ENCODE peak calls at places on chromosomes 4 and X, in seven cellular contexts. X, R, Q, K, V, H and Z are unnamed samples.

GRCh38 chrX:119604778-119605177 is 1.4 kb downstream of the NKRF start:
- DNase-seq in X (no peak), R (no peak), Q (no peak), K (no peak), V (no peak), H (no peak), Z (no peak)

GRCh38 chrX:71532078-71532752 is 689 bp upstream of the OGT start:
- DNase-seq in X (no peak), R (peak), Q (no peak), K (no peak), V (peak), H (no peak), Z (peak)

GRCh38 chrX:130024127-130024526 is 41.7 kb downstream of the BCORL1 start:
- DNase-seq in X (peak), R (peak), Q (peak), K (peak), V (peak), H (peak), Z (peak)

GRCh38 chrX:74422576-74423288 is 1.4 kb downstream of the SLC16A2 start:
- DNase-seq in X (peak), R (peak), Q (peak), K (peak), V (peak), H (peak), Z (no peak)

GRCh38 chr4:37815591-37815990 is 10.9 kb upstream of the PGM2 start:
- DNase-seq in X (no peak), R (no peak), Q (no peak), K (no peak), V (no peak), H (no peak), Z (no peak)

GRCh38 chr4:142406917-142407501 is 439.1 kb downstream of the INPP4B start:
- DNase-seq in X (no peak), R (no peak), Q (no peak), K (no peak), V (no peak), H (no peak), Z (no peak)

GRCh38 chr4:128286474-128287158 is 997 bp downstream of the PGRMC2 start:
- DNase-seq in X (no peak), R (peak), Q (peak), K (peak), V (peak), H (no peak), Z (no peak)

GRCh38 chr4:86965019-86965976 is 30.5 kb downstream of the AFF1 start:
- DNase-seq in X (no peak), R (no peak), Q (no peak), K (no peak), V (no peak), H (no peak), Z (no peak)

GRCh38 chrX:69371159-69371558 is 133.0 kb upstream of the NALF2 start:
- DNase-seq in X (no peak), R (no peak), Q (no peak), K (no peak), V (no peak), H (no peak), Z (no peak)

GRCh38 chr4:17058506-17058905 is 160.1 kb upstream of the LDB2 start:
- DNase-seq in X (no peak), R (peak), Q (no peak), K (no peak), V (no peak), H (no peak), Z (no peak)

GRCh38 chr4:2274320-2275043 is 12.6 kb upstream of the MXD4 start:
- DNase-seq in X (no peak), R (no peak), Q (no peak), K (no peak), V (no peak), H (no peak), Z (no peak)

GRCh38 chr4:6540879-6541278 is 34.1 kb upstream of the MAN2B2 start:
- DNase-seq in X (no peak), R (no peak), Q (peak), K (no peak), V (no peak), H (no peak), Z (no peak)

GRCh38 chr4:121484633-121485032 is 103.8 kb upstream of the QRFPR start:
- DNase-seq in X (peak), R (peak), Q (peak), K (peak), V (peak), H (no peak), Z (peak)

GRCh38 chrX:318739-319578 is at the start of gene GTPBP6:
- DNase-seq in X (peak), R (peak), Q (peak), K (peak), V (peak), H (peak), Z (peak)

GRCh38 chrX:65516756-65517155 is 17.8 kb downstream of the LAS1L start:
- DNase-seq in X (no peak), R (no peak), Q (no peak), K (no peak), V (no peak), H (no peak), Z (no peak)

GRCh38 chr4:139984459-139984858 is 169.5 kb downstream of the MAML3 start:
- DNase-seq in X (no peak), R (no peak), Q (no peak), K (no peak), V (no peak), H (no peak), Z (no peak)

GRCh38 chrX:21934414-21934813 is 6.1 kb upstream of the SMS start:
- DNase-seq in X (no peak), R (no peak), Q (peak), K (no peak), V (no peak), H (no peak), Z (peak)

GRCh38 chr4:159937595-159937994 is 834.7 kb downstream of the RAPGEF2 start:
- DNase-seq in X (no peak), R (no peak), Q (no peak), K (no peak), V (no peak), H (no peak), Z (no peak)

GRCh38 chr4:16270654-16271328 is 44.5 kb upstream of the TAPT1 start:
- DNase-seq in X (peak), R (no peak), Q (peak), K (no peak), V (no peak), H (peak), Z (no peak)

GRCh38 chr4:78057135-78057599 is at the start of gene FRAS1:
- DNase-seq in X (peak), R (no peak), Q (peak), K (peak), V (peak), H (peak), Z (no peak)

GRCh38 chrX:9110808-9111207 is 76.9 kb upstream of the FAM9B start:
- DNase-seq in X (no peak), R (no peak), Q (no peak), K (no peak), V (no peak), H (no peak), Z (no peak)

GRCh38 chr4:75141162-75141561 is 208.2 kb downstream of the PARM1 start:
- DNase-seq in X (no peak), R (no peak), Q (no peak), K (no peak), V (no peak), H (no peak), Z (no peak)

GRCh38 chr4:138689182-138689546 is 326.4 kb upstream of the NOCT start:
- DNase-seq in X (no peak), R (peak), Q (no peak), K (no peak), V (no peak), H (no peak), Z (no peak)
- H3K4ac ChIP-seq in X (no peak), R (peak), Q (no peak), K (no peak), V (no peak), H (no peak), Z (no peak)

GRCh38 chr4:153120235-153120634 is 84.0 kb upstream of the TRIM2 start:
- DNase-seq in X (no peak), R (no peak), Q (no peak), K (no peak), V (no peak), H (no peak), Z (no peak)
- H3K4ac ChIP-seq in X (no peak), R (no peak), Q (no peak), K (no peak), V (no peak), H (no peak), Z (no peak)

GRCh38 chr4:41458689-41459088 is 79.3 kb upstream of the LIMCH1 start:
- DNase-seq in X (no peak), R (no peak), Q (no peak), K (no peak), V (no peak), H (no peak), Z (no peak)
- H3K4ac ChIP-seq in X (no peak), R (no peak), Q (no peak), K (no peak), V (no peak), H (no peak), Z (no peak)

GRCh38 chr4:168928346-168928745 is 81.7 kb downstream of the CBR4 start:
- DNase-seq in X (no peak), R (no peak), Q (no peak), K (no peak), V (no peak), H (no peak), Z (no peak)

GRCh38 chr4:168931215-168931650 is 78.8 kb downstream of the CBR4 start:
- DNase-seq in X (no peak), R (no peak), Q (no peak), K (no peak), V (no peak), H (no peak), Z (no peak)

GRCh38 chr4:168932138-168932537 is 77.9 kb downstream of the CBR4 start:
- DNase-seq in X (no peak), R (no peak), Q (no peak), K (no peak), V (no peak), H (no peak), Z (no peak)

GRCh38 chr4:168928875-168929274 is 81.2 kb downstream of the CBR4 start:
- DNase-seq in X (no peak), R (no peak), Q (no peak), K (no peak), V (no peak), H (no peak), Z (no peak)

DNA sequence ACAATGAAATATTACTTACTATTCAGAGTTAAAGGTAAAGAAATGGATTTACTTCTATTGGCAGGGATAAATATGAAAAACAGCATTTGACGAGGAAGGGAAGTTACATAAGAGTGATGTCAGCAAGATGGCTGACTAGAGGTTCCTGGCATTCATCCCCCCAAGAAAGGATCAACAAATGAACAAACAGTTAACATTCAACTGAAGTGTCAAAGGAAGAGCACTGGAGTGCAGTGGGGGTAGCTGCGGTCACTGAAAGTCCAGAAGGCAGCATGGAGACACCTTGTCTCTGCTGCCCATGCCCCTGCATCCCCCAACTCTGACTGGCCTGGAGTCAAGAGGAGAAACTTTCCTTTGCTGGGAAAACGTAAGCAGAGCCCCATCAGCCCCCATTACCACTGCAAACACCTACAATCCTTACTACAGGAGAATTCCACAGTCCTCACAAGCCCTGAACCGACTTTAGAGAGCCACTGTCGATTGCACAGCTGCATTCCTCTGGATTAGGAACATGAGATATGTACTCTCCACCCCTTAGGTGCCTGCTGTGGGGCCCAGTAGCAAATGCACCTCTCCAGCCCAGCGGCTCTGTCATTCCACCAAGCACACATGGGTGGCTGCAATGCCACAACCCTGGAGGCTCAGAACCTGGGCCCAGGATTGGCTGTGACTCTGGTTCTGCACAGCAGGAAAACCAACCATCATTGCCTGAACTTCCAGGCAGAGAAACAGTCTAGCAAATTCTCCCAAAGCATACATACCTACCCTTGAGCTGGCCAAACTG is 79.5 kb downstream of the CBR4 start:
- DNase-seq in X (no peak), R (no peak), Q (no peak), K (no peak), V (no peak), H (no peak), Z (peak)
- H3K4ac ChIP-seq in X (no peak), R (no peak), Q (no peak), K (no peak), V (no peak), H (no peak), Z (no peak)

GRCh38 chr4:180675368-180675675 is 1567.9 kb upstream of the TENM3 start:
- DNase-seq in X (no peak), R (no peak), Q (no peak), K (no peak), V (no peak), H (no peak), Z (no peak)
- H3K4ac ChIP-seq in X (no peak), R (no peak), Q (no peak), K (no peak), V (no peak), H (no peak), Z (no peak)

DNA sequence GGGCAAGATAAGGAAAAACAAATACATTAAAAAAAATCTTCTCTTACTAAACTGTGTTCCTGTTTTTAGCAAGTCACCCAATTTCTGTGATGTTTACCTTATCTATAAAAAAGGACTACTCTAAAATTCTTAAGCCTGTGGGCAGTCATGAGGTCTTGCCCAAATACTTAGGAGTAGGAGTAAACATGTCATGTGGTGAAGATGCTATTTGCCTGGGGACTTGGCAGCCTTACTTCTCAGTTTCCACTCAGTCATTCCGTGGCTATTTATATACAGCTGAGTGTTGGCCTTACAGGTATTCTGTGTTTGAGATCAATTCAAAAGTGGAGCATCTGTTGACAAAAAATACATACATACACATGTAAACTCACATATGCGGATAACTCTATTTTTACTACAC is 89.9 kb upstream of the TLR2 start:
- DNase-seq in X (no peak), R (peak), Q (peak), K (no peak), V (peak), H (no peak), Z (no peak)
- H3K4ac ChIP-seq in X (no peak), R (no peak), Q (no peak), K (no peak), V (no peak), H (no peak), Z (no peak)

GRCh38 chr4:176438401-176438800 is 118.6 kb downstream of the SPCS3 start:
- DNase-seq in X (no peak), R (no peak), Q (no peak), K (no peak), V (no peak), H (no peak), Z (no peak)
- H3K4ac ChIP-seq in X (no peak), R (peak), Q (no peak), K (no peak), V (no peak), H (no peak), Z (no peak)